ENCODE peak calls at places on chromosomes 1 and 21, in eight cellular contexts. One of them, this sample, is unnamed.
A peak's percentile ranks its signal among the peaks of the same experiment; 100 is the strongest.

GRCh38 chr1:26540346-26540745 is 10.8 kb downstream of the RPS6KA1 start:
- DNase-seq in stimulated activated CD8-positive, alpha-beta memory T cell treated with anti-CD3 and anti-CD28 coated beads, Interleukin-7, amount 100 ng/mL, for 1 hour: no peak
- DNase-seq in left colon: no peak
- DNase-seq in substantia nigra: no peak
- DNase-seq in H4: no peak
- DNase-seq in neuronal stem cell: no peak
- DNase-seq in esophagus muscularis mucosa: no peak
- DNase-seq in stimulated activated naive B cell treated with anti-CD40 and anti-IgM and Interleukin-4, amounts not matched to agents 10 μg/mL and 1 μg/mL and 100 μg/mL, for 72 hours: no peak
- DNase-seq in this sample: no peak

GRCh38 chr1:25182629-25183028 is 49.7 kb downstream of the SYF2 start:
- DNase-seq in stimulated activated CD8-positive, alpha-beta memory T cell treated with anti-CD3 and anti-CD28 coated beads, Interleukin-7, amount 100 ng/mL, for 1 hour: no peak
- DNase-seq in left colon: no peak
- DNase-seq in substantia nigra: no peak
- DNase-seq in H4: peak; percentile 78
- DNase-seq in neuronal stem cell: no peak
- DNase-seq in esophagus muscularis mucosa: no peak
- DNase-seq in stimulated activated naive B cell treated with anti-CD40 and anti-IgM and Interleukin-4, amounts not matched to agents 10 μg/mL and 1 μg/mL and 100 μg/mL, for 72 hours: no peak
- DNase-seq in this sample: no peak

GRCh38 chr1:156704930-156705320 is 458 bp downstream of the CRABP2 start:
- DNase-seq in stimulated activated CD8-positive, alpha-beta memory T cell treated with anti-CD3 and anti-CD28 coated beads, Interleukin-7, amount 100 ng/mL, for 1 hour: no peak
- DNase-seq in left colon: peak; percentile 48
- DNase-seq in substantia nigra: no peak
- DNase-seq in H4: peak; percentile 54
- DNase-seq in neuronal stem cell: no peak
- DNase-seq in esophagus muscularis mucosa: no peak
- DNase-seq in stimulated activated naive B cell treated with anti-CD40 and anti-IgM and Interleukin-4, amounts not matched to agents 10 μg/mL and 1 μg/mL and 100 μg/mL, for 72 hours: no peak
- DNase-seq in this sample: no peak

GRCh38 chr1:43912607-43913006 is 21.0 kb upstream of the ARTN start:
- DNase-seq in stimulated activated CD8-positive, alpha-beta memory T cell treated with anti-CD3 and anti-CD28 coated beads, Interleukin-7, amount 100 ng/mL, for 1 hour: no peak
- DNase-seq in left colon: peak; percentile 31
- DNase-seq in substantia nigra: no peak
- DNase-seq in H4: no peak
- DNase-seq in neuronal stem cell: no peak
- DNase-seq in esophagus muscularis mucosa: no peak
- DNase-seq in stimulated activated naive B cell treated with anti-CD40 and anti-IgM and Interleukin-4, amounts not matched to agents 10 μg/mL and 1 μg/mL and 100 μg/mL, for 72 hours: no peak
- DNase-seq in this sample: no peak

GRCh38 chr1:19689131-19689757 is 24.6 kb downstream of the HTR6 start:
- DNase-seq in stimulated activated CD8-positive, alpha-beta memory T cell treated with anti-CD3 and anti-CD28 coated beads, Interleukin-7, amount 100 ng/mL, for 1 hour: no peak
- DNase-seq in left colon: no peak
- DNase-seq in substantia nigra: no peak
- DNase-seq in H4: no peak
- DNase-seq in neuronal stem cell: no peak
- DNase-seq in esophagus muscularis mucosa: no peak
- DNase-seq in stimulated activated naive B cell treated with anti-CD40 and anti-IgM and Interleukin-4, amounts not matched to agents 10 μg/mL and 1 μg/mL and 100 μg/mL, for 72 hours: no peak
- DNase-seq in this sample: peak; percentile 34

GRCh38 chr21:29228306-29228705 is 70.4 kb upstream of the BACH1 start:
- DNase-seq in stimulated activated CD8-positive, alpha-beta memory T cell treated with anti-CD3 and anti-CD28 coated beads, Interleukin-7, amount 100 ng/mL, for 1 hour: no peak
- DNase-seq in left colon: no peak
- DNase-seq in substantia nigra: no peak
- DNase-seq in H4: no peak
- DNase-seq in neuronal stem cell: no peak
- DNase-seq in esophagus muscularis mucosa: no peak
- DNase-seq in stimulated activated naive B cell treated with anti-CD40 and anti-IgM and Interleukin-4, amounts not matched to agents 10 μg/mL and 1 μg/mL and 100 μg/mL, for 72 hours: no peak
- DNase-seq in this sample: no peak

GRCh38 chr1:81650741-81651140 is 150.0 kb upstream of the ADGRL2 start:
- DNase-seq in stimulated activated CD8-positive, alpha-beta memory T cell treated with anti-CD3 and anti-CD28 coated beads, Interleukin-7, amount 100 ng/mL, for 1 hour: no peak
- DNase-seq in left colon: no peak
- DNase-seq in substantia nigra: no peak
- DNase-seq in H4: no peak
- DNase-seq in neuronal stem cell: no peak
- DNase-seq in esophagus muscularis mucosa: no peak
- DNase-seq in stimulated activated naive B cell treated with anti-CD40 and anti-IgM and Interleukin-4, amounts not matched to agents 10 μg/mL and 1 μg/mL and 100 μg/mL, for 72 hours: no peak
- DNase-seq in this sample: no peak

GRCh38 chr1:25760871-25761270 is 39.1 kb upstream of the SELENON start:
- DNase-seq in stimulated activated CD8-positive, alpha-beta memory T cell treated with anti-CD3 and anti-CD28 coated beads, Interleukin-7, amount 100 ng/mL, for 1 hour: no peak
- DNase-seq in left colon: no peak
- DNase-seq in substantia nigra: no peak
- DNase-seq in H4: no peak
- DNase-seq in neuronal stem cell: no peak
- DNase-seq in esophagus muscularis mucosa: no peak
- DNase-seq in stimulated activated naive B cell treated with anti-CD40 and anti-IgM and Interleukin-4, amounts not matched to agents 10 μg/mL and 1 μg/mL and 100 μg/mL, for 72 hours: no peak
- DNase-seq in this sample: no peak

GRCh38 chr1:37036667-37037053 is 2.3 kb upstream of the GRIK3 start:
- DNase-seq in stimulated activated CD8-positive, alpha-beta memory T cell treated with anti-CD3 and anti-CD28 coated beads, Interleukin-7, amount 100 ng/mL, for 1 hour: no peak
- DNase-seq in left colon: no peak
- DNase-seq in substantia nigra: no peak
- DNase-seq in H4: no peak
- DNase-seq in neuronal stem cell: no peak
- DNase-seq in esophagus muscularis mucosa: no peak
- DNase-seq in stimulated activated naive B cell treated with anti-CD40 and anti-IgM and Interleukin-4, amounts not matched to agents 10 μg/mL and 1 μg/mL and 100 μg/mL, for 72 hours: no peak
- DNase-seq in this sample: no peak

GRCh38 chr1:204266504-204267034 is 52.8 kb upstream of the GOLT1A start:
- DNase-seq in stimulated activated CD8-positive, alpha-beta memory T cell treated with anti-CD3 and anti-CD28 coated beads, Interleukin-7, amount 100 ng/mL, for 1 hour: no peak
- DNase-seq in left colon: peak; percentile 70
- DNase-seq in substantia nigra: no peak
- DNase-seq in H4: no peak
- DNase-seq in neuronal stem cell: no peak
- DNase-seq in esophagus muscularis mucosa: no peak
- DNase-seq in stimulated activated naive B cell treated with anti-CD40 and anti-IgM and Interleukin-4, amounts not matched to agents 10 μg/mL and 1 μg/mL and 100 μg/mL, for 72 hours: no peak
- DNase-seq in this sample: no peak

GRCh38 chr1:51058863-51059262 is 43.2 kb upstream of the C1orf185 start:
- DNase-seq in stimulated activated CD8-positive, alpha-beta memory T cell treated with anti-CD3 and anti-CD28 coated beads, Interleukin-7, amount 100 ng/mL, for 1 hour: no peak
- DNase-seq in left colon: no peak
- DNase-seq in substantia nigra: no peak
- DNase-seq in H4: no peak
- DNase-seq in neuronal stem cell: no peak
- DNase-seq in esophagus muscularis mucosa: no peak
- DNase-seq in stimulated activated naive B cell treated with anti-CD40 and anti-IgM and Interleukin-4, amounts not matched to agents 10 μg/mL and 1 μg/mL and 100 μg/mL, for 72 hours: no peak
- DNase-seq in this sample: no peak

GRCh38 chr1:40029608-40030007 is 10.9 kb upstream of the CAP1 start:
- DNase-seq in stimulated activated CD8-positive, alpha-beta memory T cell treated with anti-CD3 and anti-CD28 coated beads, Interleukin-7, amount 100 ng/mL, for 1 hour: no peak
- DNase-seq in left colon: no peak
- DNase-seq in substantia nigra: no peak
- DNase-seq in H4: no peak
- DNase-seq in neuronal stem cell: no peak
- DNase-seq in esophagus muscularis mucosa: no peak
- DNase-seq in stimulated activated naive B cell treated with anti-CD40 and anti-IgM and Interleukin-4, amounts not matched to agents 10 μg/mL and 1 μg/mL and 100 μg/mL, for 72 hours: no peak
- DNase-seq in this sample: no peak

GRCh38 chr1:66012076-66012769 is 219.5 kb downstream of the PDE4B start:
- DNase-seq in stimulated activated CD8-positive, alpha-beta memory T cell treated with anti-CD3 and anti-CD28 coated beads, Interleukin-7, amount 100 ng/mL, for 1 hour: no peak
- DNase-seq in left colon: no peak
- DNase-seq in substantia nigra: no peak
- DNase-seq in H4: peak; percentile 16
- DNase-seq in neuronal stem cell: no peak
- DNase-seq in esophagus muscularis mucosa: no peak
- DNase-seq in stimulated activated naive B cell treated with anti-CD40 and anti-IgM and Interleukin-4, amounts not matched to agents 10 μg/mL and 1 μg/mL and 100 μg/mL, for 72 hours: no peak
- DNase-seq in this sample: no peak

GRCh38 chr1:32618673-32619221 is 31.6 kb downstream of the ZBTB8OS start:
- DNase-seq in stimulated activated CD8-positive, alpha-beta memory T cell treated with anti-CD3 and anti-CD28 coated beads, Interleukin-7, amount 100 ng/mL, for 1 hour: no peak
- DNase-seq in left colon: no peak
- DNase-seq in substantia nigra: no peak
- DNase-seq in H4: no peak
- DNase-seq in neuronal stem cell: no peak
- DNase-seq in esophagus muscularis mucosa: no peak
- DNase-seq in stimulated activated naive B cell treated with anti-CD40 and anti-IgM and Interleukin-4, amounts not matched to agents 10 μg/mL and 1 μg/mL and 100 μg/mL, for 72 hours: no peak
- DNase-seq in this sample: no peak

This sample was measured in frontal cortex.